ENCODE peak calls at places on chromosomes 1 and 21, in four cellular contexts. E is ovary, J is foreskin fibroblast, Z is IMR-90. D is an unnamed sample.

GRCh38 chr1:18927082-18927653 is 24.8 kb upstream of the ALDH4A1 start:
- DNase-seq in E (no peak), J (no peak), Z (no peak), D (no peak)

GRCh38 chr1:115717541-115717940 is 51.0 kb downstream of the CASQ2 start:
- DNase-seq in E (peak; percentile 40), J (peak; percentile 10), Z (peak; percentile 15), D (no peak)

GRCh38 chr1:229440821-229441537 is 7.1 kb upstream of the ACTA1 start:
- DNase-seq in E (no peak), J (peak; percentile 43), Z (peak; percentile 90), D (peak; percentile 45)

GRCh38 chr1:177817969-177818872 is 151.6 kb downstream of the SEC16B start:
- DNase-seq in E (no peak), J (no peak), Z (no peak), D (no peak)

GRCh38 chr1:228510101-228510850 is 23.1 kb downstream of the RNF187 start:
- DNase-seq in E (no peak), J (no peak), Z (no peak), D (no peak)

GRCh38 chr1:158509471-158510161 is 37.6 kb downstream of the OR10R2 start:
- DNase-seq in E (no peak), J (no peak), Z (no peak), D (no peak)

GRCh38 chr1:170267317-170267716 is 121.6 kb downstream of the NTMT2 start:
- DNase-seq in E (no peak), J (no peak), Z (peak; percentile 8), D (no peak)

GRCh38 chr1:198788561-198789064 is 149.8 kb downstream of the PTPRC start:
- DNase-seq in E (no peak), J (no peak), Z (no peak), D (no peak)

GRCh38 chr1:8862528-8862927 is 16.0 kb downstream of the ENO1 start:
- DNase-seq in E (no peak), J (no peak), Z (no peak), D (no peak)

GRCh38 chr1:4267381-4268261 is 367.5 kb upstream of the C1orf174 start:
- DNase-seq in E (no peak), J (no peak), Z (no peak), D (no peak)

GRCh38 chr1:96388421-96389310 is 332.9 kb upstream of the PTBP2 start:
- DNase-seq in E (no peak), J (peak; percentile 73), Z (peak; percentile 87), D (peak; percentile 10)

GRCh38 chr1:20552728-20553571 is 577 bp downstream of the FAM43B start:
- DNase-seq in E (no peak), J (peak; percentile 18), Z (peak; percentile 11), D (no peak)

GRCh38 chr1:43460988-43461693 is 7.4 kb upstream of the HYI start:
- DNase-seq in E (no peak), J (no peak), Z (peak; percentile 68), D (no peak)

GRCh38 chr1:215645861-215646260 is 78.8 kb downstream of the KCTD3 start:
- DNase-seq in E (no peak), J (no peak), Z (no peak), D (no peak)

GRCh38 chr1:220579317-220579716 is 51.4 kb downstream of the MARK1 start:
- DNase-seq in E (no peak), J (no peak), Z (no peak), D (no peak)

GRCh38 chr1:182227864-182228547 is 163.6 kb downstream of the GLUL start:
- DNase-seq in E (no peak), J (no peak), Z (no peak), D (no peak)

GRCh38 chr1:16120940-16121410 is 34.9 kb downstream of the EPHA2 start:
- DNase-seq in E (no peak), J (no peak), Z (no peak), D (no peak)

GRCh38 chr1:67889940-67890567 is 56.8 kb upstream of the GNG12 start:
- DNase-seq in E (no peak), J (peak; percentile 87), Z (peak; percentile 93), D (peak; percentile 37)

GRCh38 chr1:157429841-157430240 is 122.5 kb downstream of the FCRL5 start:
- DNase-seq in E (no peak), J (no peak), Z (no peak), D (no peak)

GRCh38 chr1:157438236-157439012 is 113.9 kb downstream of the FCRL5 start:
- DNase-seq in E (no peak), J (no peak), Z (no peak), D (no peak)

GRCh38 chr1:58739851-58740466 is 40.1 kb upstream of the MYSM1 start:
- DNase-seq in E (no peak), J (peak; percentile 43), Z (peak; percentile 71), D (no peak)

GRCh38 chr1:225407755-225408154 is 20.1 kb downstream of the LBR start:
- DNase-seq in E (no peak), J (no peak), Z (no peak), D (no peak)

GRCh38 chr1:29332204-29332603 is 95.9 kb downstream of the PTPRU start:
- DNase-seq in E (no peak), J (peak; percentile 9), Z (peak; percentile 21), D (no peak)

GRCh38 chr1:230458509-230458908 is 32.4 kb upstream of the PGBD5 start:
- DNase-seq in E (no peak), J (peak; percentile 5), Z (no peak), D (no peak)

GRCh38 chr1:151537112-151537511 is 3.0 kb upstream of the TUFT1 start:
- DNase-seq in E (no peak), J (peak; percentile 84), Z (peak; percentile 99), D (peak; percentile 92)

GRCh38 chr1:9506901-9507300 is 32.4 kb upstream of the SLC25A33 start:
- DNase-seq in E (no peak), J (no peak), Z (no peak), D (no peak)

GRCh38 chr1:223846668-223847007 is 891 bp upstream of the TP53BP2 start:
- DNase-seq in E (peak; percentile 58), J (peak; percentile 9), Z (no peak), D (no peak)

GRCh38 chr21:43598416-43599120 is 60.7 kb downstream of the HSF2BP start:
- DNase-seq in E (no peak), J (peak; percentile 56), Z (peak; percentile 87), D (no peak)

GRCh38 chr21:23452384-23453083 is 2154.7 kb downstream of the MRPL39 start:
- DNase-seq in E (no peak), J (no peak), Z (no peak), D (no peak)

GRCh38 chr1:15833842-15834405 is 13.6 kb upstream of the SPEN start:
- DNase-seq in E (no peak), J (no peak), Z (no peak), D (no peak)

GRCh38 chr1:80158771-80159170 is 1152.2 kb upstream of the ADGRL4 start:
- DNase-seq in E (no peak), J (no peak), Z (no peak), D (no peak)

GRCh38 chr1:46186076-46186475 is 9.8 kb upstream of the P3R3URF start:
- DNase-seq in E (no peak), J (no peak), Z (no peak), D (no peak)

GRCh38 chr1:165073402-165074007 is 283.0 kb downstream of the LMX1A start:
- DNase-seq in E (no peak), J (peak; percentile 37), Z (peak; percentile 56), D (no peak)

GRCh38 chr21:28344985-28345384 is 647.7 kb downstream of the LTN1 start:
- DNase-seq in E (no peak), J (no peak), Z (no peak), D (no peak)

GRCh38 chr1:60169206-60169605 is 95.6 kb upstream of the C1orf87 start:
- DNase-seq in E (no peak), J (peak; percentile 45), Z (no peak), D (no peak)

GRCh38 chr1:238647877-238648276 is 738.5 kb upstream of the CHRM3 start:
- DNase-seq in E (no peak), J (peak; percentile 41), Z (peak; percentile 100), D (peak; percentile 100)

GRCh38 chr1:172135923-172136610 is 284.4 kb upstream of the C1orf105 start:
- DNase-seq in E (no peak), J (no peak), Z (peak; percentile 81), D (no peak)

GRCh38 chr1:15758537-15758936 is at the start of gene FBLIM1:
- DNase-seq in E (peak; percentile 72), J (no peak), Z (no peak), D (no peak)

GRCh38 chr1:22808186-22808845 is 97.7 kb downstream of the EPHB2 start:
- DNase-seq in E (no peak), J (peak; percentile 82), Z (peak; percentile 88), D (no peak)

GRCh38 chr1:193201021-193201420 is 14.6 kb upstream of the B3GALT2 start:
- DNase-seq in E (no peak), J (no peak), Z (no peak), D (no peak)

DNA sequence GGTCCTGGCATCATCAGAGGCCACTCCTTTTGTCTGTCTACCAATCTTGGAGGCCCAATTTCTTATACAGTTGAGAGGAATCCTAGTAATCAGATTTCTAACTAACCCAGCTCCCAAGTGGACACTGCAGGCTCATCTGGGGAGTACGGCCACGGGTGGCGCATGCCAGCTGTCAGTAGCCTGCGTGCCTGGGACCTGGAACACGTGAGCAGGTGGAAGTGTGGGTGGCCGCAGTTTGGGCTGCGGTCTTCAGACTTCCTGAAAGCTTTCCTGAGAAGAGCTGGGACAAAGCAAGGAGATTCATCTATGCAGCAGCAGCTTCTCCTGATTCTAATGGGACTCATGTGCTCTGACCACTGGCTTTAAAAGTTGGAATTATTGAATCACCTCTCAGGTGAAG is 12.4 kb downstream of the ADORA3 start:
- DNase-seq in E (no peak), J (no peak), Z (no peak), D (no peak)
- TF ChIP-seq CTCF in E (no peak), J (no peak), Z (no peak), D (no peak)

GRCh38 chr1:244318512-244318911 is 133.2 kb downstream of the ADSS2 start:
- DNase-seq in E (no peak), J (no peak), Z (no peak), D (no peak)

GRCh38 chr1:244318078-244318477 is 133.6 kb downstream of the ADSS2 start:
- DNase-seq in E (no peak), J (no peak), Z (no peak), D (no peak)

GRCh38 chr1:244322181-244322580 is 129.5 kb downstream of the ADSS2 start:
- DNase-seq in E (no peak), J (no peak), Z (no peak), D (no peak)

GRCh38 chr1:244316986-244317655 is 134.6 kb downstream of the ADSS2 start:
- DNase-seq in E (no peak), J (no peak), Z (no peak), D (no peak)

GRCh38 chr1:244319283-244320132 is 132.2 kb downstream of the ADSS2 start:
- DNase-seq in E (no peak), J (peak; percentile 83), Z (peak; percentile 90), D (peak; percentile 49)
- H3K4me3 ChIP-seq in E (no peak overlapping the region), J (no peak overlapping the region), Z (no peak overlapping the region), D (no peak overlapping the region)

DNA sequence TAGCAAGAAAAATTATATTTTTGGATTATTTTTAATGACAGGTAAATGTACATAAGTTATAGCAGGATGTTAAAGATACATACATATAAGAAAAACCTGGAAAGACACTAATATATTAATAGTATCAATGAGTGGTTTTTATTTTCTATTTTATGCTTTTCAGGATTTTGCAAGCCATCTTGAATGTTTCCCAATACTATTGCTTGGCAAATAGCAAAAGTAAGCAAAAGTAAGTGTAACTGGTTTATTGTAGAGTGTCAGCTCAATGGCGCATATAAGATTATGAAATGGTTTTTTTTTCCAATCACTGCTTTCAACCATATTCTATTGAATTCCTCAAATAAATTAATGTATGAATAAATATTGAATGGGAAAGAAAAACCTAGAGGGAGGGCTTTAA is 36.4 kb downstream of the ZNF684 start:
- DNase-seq in E (no peak), J (no peak), Z (no peak), D (no peak)
- TF ChIP-seq CTCF in E (no peak), J (no peak), Z (no peak), D (no peak)

GRCh38 chr1:201570886-201571624 is 32.1 kb downstream of the NAV1 start:
- DNase-seq in E (no peak), J (no peak), Z (no peak), D (no peak)
- H3K4me3 ChIP-seq in E (no peak overlapping the region), J (no peak overlapping the region), Z (no peak overlapping the region), D (no peak overlapping the region)